ENCODE peak calls at places on chromosome 12, in four cellular contexts. One of them, this sample, is unnamed.

GRCh38 chr12:25236190-25236589 is 14.5 kb downstream of the KRAS start:
- DNase-seq in substantia nigra: no peak
- DNase-seq in cardiac muscle cell: no peak
- DNase-seq in progenitor cell of endocrine pancreas: no peak
- DNase-seq in this sample: peak; percentile 30

GRCh38 chr12:46266869-46267617 is 1.8 kb downstream of the SLC38A1 start:
- DNase-seq in substantia nigra: peak; percentile 7
- DNase-seq in cardiac muscle cell: peak; percentile 88
- DNase-seq in progenitor cell of endocrine pancreas: peak; percentile 48
- DNase-seq in this sample: peak; percentile 53

GRCh38 chr12:62966990-62967506 is 32.1 kb upstream of the PPM1H start:
- DNase-seq in substantia nigra: no peak
- DNase-seq in cardiac muscle cell: no peak
- DNase-seq in progenitor cell of endocrine pancreas: no peak
- DNase-seq in this sample: no peak

GRCh38 chr12:79187032-79187431 is 322.5 kb downstream of the SYT1 start:
- DNase-seq in substantia nigra: no peak
- DNase-seq in cardiac muscle cell: no peak
- DNase-seq in progenitor cell of endocrine pancreas: no peak
- DNase-seq in this sample: no peak

GRCh38 chr12:32671930-32672785 is 6.9 kb upstream of the DNM1L start:
- DNase-seq in substantia nigra: no peak
- DNase-seq in cardiac muscle cell: peak; percentile 55
- DNase-seq in progenitor cell of endocrine pancreas: no peak
- DNase-seq in this sample: peak; percentile 70

GRCh38 chr12:48716168-48716492 is 377 bp downstream of the CCNT1 start:
- DNase-seq in substantia nigra: no peak
- DNase-seq in cardiac muscle cell: no peak
- DNase-seq in progenitor cell of endocrine pancreas: no peak
- DNase-seq in this sample: no peak

GRCh38 chr12:47223848-47224213 is 144.1 kb upstream of the AMIGO2 start:
- DNase-seq in substantia nigra: no peak
- DNase-seq in cardiac muscle cell: no peak
- DNase-seq in progenitor cell of endocrine pancreas: no peak
- DNase-seq in this sample: no peak

GRCh38 chr12:79662046-79662811 is 28.5 kb downstream of the PAWR start:
- DNase-seq in substantia nigra: no peak
- DNase-seq in cardiac muscle cell: no peak
- DNase-seq in progenitor cell of endocrine pancreas: no peak
- DNase-seq in this sample: no peak

GRCh38 chr12:95715177-95715576 is 75.4 kb downstream of the NTN4 start:
- DNase-seq in substantia nigra: no peak
- DNase-seq in cardiac muscle cell: no peak
- DNase-seq in progenitor cell of endocrine pancreas: no peak
- DNase-seq in this sample: no peak